ENCODE peak calls at places on chromosomes 7 and 10, in four cellular contexts. Z is uterus, B is kidney epithelial cell, U is fibroblast of lung. J is an unnamed sample.

GRCh38 chr7:50640779-50641178 is 75.6 kb upstream of the DDC start:
- DNase-seq in Z (no peak), B (no peak), U (no peak), J (no peak)

GRCh38 chr10:89805599-89806013 is 104.2 kb downstream of the KIF20B start:
- DNase-seq in Z (no peak), B (no peak), U (no peak), J (no peak)

GRCh38 chr10:26770069-26770468 is 72.6 kb downstream of the PDSS1 start:
- DNase-seq in Z (no peak), B (no peak), U (no peak), J (no peak)

GRCh38 chr7:116139807-116140206 is 70.5 kb upstream of the TES start:
- DNase-seq in Z (no peak), B (no peak), U (no peak), J (no peak)

GRCh38 chr7:41163991-41164390 is 538.9 kb downstream of the INHBA start:
- DNase-seq in Z (no peak), B (no peak), U (peak), J (no peak)

GRCh38 chr7:110090113-110090820 is 1000.7 kb upstream of the LRRN3 start:
- DNase-seq in Z (no peak), B (no peak), U (peak), J (peak)

GRCh38 chr10:29881336-29881751 is 178.0 kb downstream of the JCAD start:
- DNase-seq in Z (peak), B (no peak), U (no peak), J (no peak)

GRCh38 chr10:60444494-60445064 is 54.9 kb upstream of the ANK3 start:
- DNase-seq in Z (no peak), B (no peak), U (peak), J (peak)

GRCh38 chr7:27169658-27170493 is 4.2 kb downstream of the HOXA10 start:
- DNase-seq in Z (peak), B (no peak), U (no peak), J (no peak)

GRCh38 chr7:111159426-111159825 is 68.5 kb downstream of the LRRN3 start:
- DNase-seq in Z (no peak), B (peak), U (peak), J (peak)

GRCh38 chr7:80833289-80834104 is 85.4 kb downstream of the SEMA3C start:
- DNase-seq in Z (no peak), B (no peak), U (peak), J (peak)

GRCh38 chr7:136339464-136339863 is 362.3 kb upstream of the MTPN start:
- DNase-seq in Z (no peak), B (no peak), U (peak), J (peak)

GRCh38 chr10:80609331-80609730 is 71.6 kb downstream of the SH2D4B start:
- DNase-seq in Z (no peak), B (no peak), U (no peak), J (no peak)

GRCh38 chr7:158838238-158838637 is 8.9 kb upstream of the ESYT2 start:
- DNase-seq in Z (no peak), B (no peak), U (no peak), J (no peak)

GRCh38 chr10:43781480-43782361 is 133.0 kb upstream of the ZNF32 start:
- DNase-seq in Z (no peak), B (no peak), U (peak), J (no peak)

GRCh38 chr7:27747969-27748368 is 8.0 kb downstream of the TAX1BP1 start:
- DNase-seq in Z (no peak), B (no peak), U (no peak), J (no peak)

GRCh38 chr7:93981480-93981874 is 22.7 kb downstream of the BET1 start:
- DNase-seq in Z (peak), B (no peak), U (no peak), J (no peak)

GRCh38 chr7:28078036-28078901 is 102.3 kb downstream of the JAZF1 start:
- DNase-seq in Z (no peak), B (no peak), U (peak), J (peak)

GRCh38 chr7:10022957-10023356 is 950.7 kb upstream of the PHF14 start:
- DNase-seq in Z (no peak), B (peak), U (peak), J (peak)

GRCh38 chr10:92413519-92413918 is 122.6 kb downstream of the MARCHF5 start:
- DNase-seq in Z (no peak), B (no peak), U (peak), J (no peak)

GRCh38 chr7:55133630-55134392 is 115.0 kb downstream of the EGFR start:
- DNase-seq in Z (no peak), B (peak), U (peak), J (peak)

GRCh38 chr10:77264107-77264506 is 373.5 kb downstream of the KCNMA1 start:
- DNase-seq in Z (no peak), B (no peak), U (no peak), J (no peak)

GRCh38 chr10:11551915-11552602 is 59.4 kb downstream of the USP6NL start:
- DNase-seq in Z (no peak), B (peak), U (peak), J (peak)

GRCh38 chr7:28749673-28750072 is 208.5 kb downstream of the TRIL start:
- DNase-seq in Z (no peak), B (no peak), U (no peak), J (no peak)

GRCh38 chr10:91452063-91452462 is 41.9 kb downstream of the HECTD2 start:
- DNase-seq in Z (no peak), B (no peak), U (no peak), J (no peak)

GRCh38 chr10:52965938-52966401 is 193.4 kb upstream of the MBL2 start:
- DNase-seq in Z (no peak), B (no peak), U (no peak), J (no peak)

GRCh38 chr10:52965489-52965888 is 192.9 kb upstream of the MBL2 start:
- DNase-seq in Z (no peak), B (no peak), U (no peak), J (no peak)

GRCh38 chr10:52961298-52961697 is 188.7 kb upstream of the MBL2 start:
- DNase-seq in Z (no peak), B (no peak), U (no peak), J (no peak)

GRCh38 chr10:52967806-52968795 is 195.5 kb upstream of the MBL2 start:
- DNase-seq in Z (no peak), B (no peak), U (no peak), J (no peak)

DNA sequence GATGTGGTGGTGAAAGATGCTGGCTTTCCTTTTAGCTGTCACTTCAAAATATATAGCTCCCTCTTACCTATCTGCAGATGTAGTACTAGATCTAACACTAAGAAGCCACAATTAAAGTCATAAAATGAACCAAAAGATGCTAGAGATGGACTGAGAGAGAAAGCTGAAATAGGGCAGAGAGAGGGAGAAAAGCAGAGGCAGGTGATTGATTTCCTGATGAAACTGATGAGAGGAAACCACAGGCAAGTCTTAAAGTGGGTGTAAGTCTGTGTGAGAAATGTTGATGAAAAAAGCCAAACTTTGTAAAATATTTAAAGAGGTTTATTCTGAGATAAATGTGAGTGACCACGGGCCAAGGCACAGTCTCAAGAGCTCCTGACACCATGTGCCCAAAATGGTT is 194.3 kb upstream of the MBL2 start:
- DNase-seq in Z (no peak), B (no peak), U (no peak), J (no peak)
- TF ChIP-seq CTCF in Z (no peak), B (no peak), U (no peak), J (no peak)

GRCh38 chr7:125363873-125364272 is 434.2 kb upstream of the POT1 start:
- DNase-seq in Z (no peak), B (no peak), U (peak), J (peak)

GRCh38 chr7:125357681-125358440 is 428.2 kb upstream of the POT1 start:
- DNase-seq in Z (no peak), B (no peak), U (peak), J (peak)

GRCh38 chr7:125355899-125356298 is 426.3 kb upstream of the POT1 start:
- DNase-seq in Z (no peak), B (peak), U (peak), J (peak)

GRCh38 chr7:125358551-125359167 is 429.0 kb upstream of the POT1 start:
- DNase-seq in Z (no peak), B (no peak), U (peak), J (no peak)
- H3K4me3 ChIP-seq in Z (no peak), B (no peak), U (no peak), J (no peak)

GRCh38 chr7:77935652-77936348 is 137.2 kb downstream of the PHTF2 start:
- DNase-seq in Z (no peak), B (no peak), U (no peak), J (no peak)
- TF ChIP-seq CTCF in Z (peak), B (no peak), U (no peak), J (no peak)

GRCh38 chr7:92044148-92044547 is 90.1 kb downstream of the CYP51A1 start:
- DNase-seq in Z (no peak), B (no peak), U (no peak), J (no peak)
- H3K4me3 ChIP-seq in Z (no peak), B (no peak), U (no peak), J (no peak)

DNA sequence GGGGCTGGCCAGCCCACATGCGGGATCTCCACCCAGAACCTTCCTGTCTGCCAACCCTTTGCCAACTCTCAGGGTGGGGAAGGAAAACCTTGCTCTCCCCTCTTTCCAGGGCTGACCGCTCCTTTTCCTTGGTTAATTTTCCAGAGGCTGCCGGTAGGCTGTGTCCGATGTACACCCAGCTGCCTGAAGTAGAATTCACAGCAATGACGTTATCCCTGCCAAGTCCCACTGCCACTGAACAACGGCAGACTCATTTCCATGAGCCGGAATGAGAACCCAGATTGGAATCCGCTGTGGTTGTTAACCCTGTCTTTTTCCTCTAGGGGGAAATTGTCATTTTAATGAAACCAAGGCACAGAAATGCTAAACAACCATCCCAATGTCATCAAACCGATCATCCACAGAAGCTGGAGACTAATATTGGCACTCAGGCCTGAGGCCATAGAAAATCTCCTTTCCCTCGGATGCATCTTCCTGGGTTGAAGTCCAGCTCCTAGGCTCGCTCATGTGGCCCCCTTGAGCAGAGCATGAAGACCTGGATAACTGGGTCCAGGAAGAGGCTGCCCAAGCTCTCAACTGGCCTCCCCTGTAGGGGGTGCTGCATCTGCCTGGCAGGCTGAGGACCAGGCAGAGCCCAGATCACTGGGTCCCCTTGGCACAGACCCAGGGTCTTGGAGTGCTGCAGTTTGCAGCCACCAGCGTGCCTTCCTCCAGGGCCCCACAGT is 30.4 kb downstream of the KLRG2 start:
- DNase-seq in Z (no peak), B (no peak), U (peak), J (peak)
- TF ChIP-seq CTCF in Z (no peak), B (no peak), U (no peak), J (no peak)

DNA sequence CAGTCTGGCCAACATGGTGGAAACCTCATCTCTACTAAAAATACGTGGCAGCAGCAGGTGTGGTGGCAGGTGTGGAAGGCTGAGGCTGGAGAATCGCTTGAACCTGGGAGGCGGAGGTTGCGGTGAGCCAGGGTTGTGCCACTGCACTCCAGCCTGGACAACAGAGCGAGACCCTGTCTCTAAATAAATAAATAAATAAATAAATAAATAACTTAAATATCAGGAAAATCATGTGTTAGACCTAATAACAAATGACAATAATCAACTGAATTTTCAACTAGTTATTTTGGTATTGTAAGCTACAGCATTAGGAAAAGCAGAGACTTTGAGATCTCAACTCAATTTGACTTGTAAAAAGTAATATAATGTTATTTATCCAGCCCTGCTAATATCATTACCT is 9.2 kb downstream of the HERPUD2 start:
- DNase-seq in Z (no peak), B (no peak), U (no peak), J (no peak)
- H3K4me3 ChIP-seq in Z (no peak), B (no peak), U (no peak), J (no peak)

GRCh38 chr7:44762726-44763522 is 14.3 kb downstream of the ZMIZ2 start:
- DNase-seq in Z (no peak), B (no peak), U (no peak), J (no peak)

GRCh38 chr7:44765579-44766415 is 17.1 kb downstream of the ZMIZ2 start:
- DNase-seq in Z (no peak), B (no peak), U (no peak), J (no peak)

GRCh38 chr7:44766416-44766801 is 17.8 kb downstream of the ZMIZ2 start:
- DNase-seq in Z (no peak), B (no peak), U (no peak), J (no peak)

GRCh38 chr7:44764081-44764480 is 15.4 kb downstream of the ZMIZ2 start:
- DNase-seq in Z (no peak), B (no peak), U (no peak), J (no peak)

DNA sequence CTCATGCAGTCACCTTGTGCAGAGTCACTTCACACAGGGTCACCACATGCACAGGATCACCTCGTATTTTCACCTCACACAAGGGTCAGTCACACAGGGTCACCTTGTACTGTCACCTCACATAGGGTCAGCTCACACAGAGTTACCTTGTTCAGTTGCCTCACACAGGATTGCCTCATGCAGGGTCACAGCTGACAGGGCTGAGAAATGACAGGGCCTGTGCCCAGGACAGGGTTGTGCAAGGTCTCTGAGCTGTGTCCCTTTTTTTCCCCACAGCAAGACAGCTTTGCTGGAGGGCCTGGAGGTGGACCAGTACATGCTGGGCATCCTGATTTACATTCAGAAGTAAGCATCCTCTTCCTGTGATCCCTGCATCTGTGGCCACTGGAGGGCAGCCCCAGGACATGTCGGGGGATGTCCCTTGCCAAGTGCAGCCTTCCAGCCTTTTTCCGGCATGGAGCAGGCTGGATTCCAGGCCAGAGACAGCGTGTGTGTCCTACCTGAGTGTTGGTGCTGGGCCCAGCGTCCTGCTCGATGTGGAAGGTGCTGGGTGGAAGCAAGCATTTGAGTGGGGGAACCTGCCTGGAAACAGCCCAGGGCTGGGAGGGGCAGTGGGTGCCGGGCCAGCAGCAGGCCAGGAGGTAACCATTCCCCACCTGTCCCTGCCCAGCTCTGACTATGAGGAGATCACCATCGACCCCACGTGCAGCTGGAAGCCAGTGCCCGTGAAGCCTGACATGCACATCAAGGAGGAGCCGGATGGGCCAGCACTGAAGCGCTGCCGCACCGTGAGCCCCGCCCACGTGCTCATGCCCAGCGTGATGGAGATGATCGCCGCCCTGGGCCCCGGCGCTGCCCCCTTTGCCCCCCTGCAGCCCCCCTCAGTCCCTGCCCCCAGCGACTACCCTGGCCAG is 16.3 kb downstream of the ZMIZ2 start:
- DNase-seq in Z (no peak), B (no peak), U (no peak), J (no peak)
- TF ChIP-seq CTCF in Z (no peak), B (no peak), U (no peak), J (no peak)

GRCh38 chr7:147193476-147193875 is 1076.9 kb downstream of the CNTNAP2 start:
- DNase-seq in Z (no peak), B (no peak), U (no peak), J (no peak)

GRCh38 chr7:147199868-147200267 is 1083.3 kb downstream of the CNTNAP2 start:
- DNase-seq in Z (no peak), B (no peak), U (no peak), J (no peak)

GRCh38 chr7:147196476-147196875 is 1079.9 kb downstream of the CNTNAP2 start:
- DNase-seq in Z (no peak), B (no peak), U (no peak), J (no peak)

DNA sequence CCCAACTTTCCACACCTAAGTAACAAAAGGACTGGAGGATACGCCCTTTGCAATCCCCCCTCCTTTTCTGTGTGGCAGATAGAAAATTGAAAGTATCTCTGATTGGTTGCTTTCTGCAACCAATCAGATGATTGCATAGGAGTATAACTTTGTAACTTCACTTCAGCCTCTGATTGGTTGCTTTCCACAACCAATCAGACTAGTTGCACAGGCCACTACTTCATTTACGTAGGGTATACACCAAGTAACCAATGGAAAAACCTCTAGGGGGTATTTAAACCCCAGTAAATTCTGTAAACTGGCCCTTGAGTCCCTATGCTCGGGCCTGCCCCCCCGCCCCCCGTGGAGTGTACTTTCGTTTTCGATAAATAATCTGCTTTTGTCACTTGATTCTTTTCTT is 1080.4 kb downstream of the CNTNAP2 start:
- DNase-seq in Z (no peak), B (no peak), U (no peak), J (no peak)
- H3K4me3 ChIP-seq in Z (no peak), B (no peak), U (peak), J (no peak)

J was measured in astrocyte of the spinal cord.